ENCODE peak calls at places on chromosomes 11 and 22, in nine cellular contexts. L, Y, Z, W, J, A, M, N and C are unnamed samples.
A peak's percentile ranks its signal among the peaks of the same experiment; 100 is the strongest.

GRCh38 chr11:70467196-70468085 is 69.1 kb downstream of the CTTN start:
- DNase-seq in L (peak; percentile 81), Y (peak; percentile 15), Z (peak; percentile 74), W (peak; percentile 60), J (peak; percentile 58), A (no peak), M (peak; percentile 71), N (peak; percentile 33), C (no peak)

GRCh38 chr11:14435717-14436116 is 63.9 kb downstream of the COPB1 start:
- DNase-seq in L (no peak), Y (no peak), Z (no peak), W (no peak), J (no peak), A (no peak), M (no peak), N (no peak), C (no peak)

GRCh38 chr11:121727942-121728341 is 275.2 kb upstream of the SORL1-AS1 start:
- DNase-seq in L (no peak), Y (no peak), Z (no peak), W (no peak), J (no peak), A (no peak), M (no peak), N (no peak), C (no peak)

GRCh38 chr11:96055706-96056387 is 131.9 kb upstream of the MTMR2 start:
- DNase-seq in L (peak; percentile 48), Y (peak; percentile 26), Z (peak; percentile 41), W (peak; percentile 72), J (no peak), A (no peak), M (peak; percentile 31), N (no peak), C (no peak)

GRCh38 chr11:130786987-130787688 is 129.1 kb downstream of the SNX19 start:
- DNase-seq in L (peak; percentile 69), Y (peak; percentile 71), Z (no peak), W (peak; percentile 27), J (no peak), A (no peak), M (peak; percentile 90), N (no peak), C (no peak)

GRCh38 chr22:28425211-28425610 is 254.4 kb downstream of the TTC28 start:
- DNase-seq in L (no peak), Y (no peak), Z (no peak), W (no peak), J (no peak), A (no peak), M (no peak), N (no peak), C (no peak)

GRCh38 chr22:21015051-21016006 is at the start of gene P2RX6:
- DNase-seq in L (peak; percentile 53), Y (peak; percentile 37), Z (peak; percentile 23), W (no peak), J (no peak), A (no peak), M (no peak), N (no peak), C (no peak)

GRCh38 chr11:119374632-119375394 is 6.7 kb downstream of the USP2 start:
- DNase-seq in L (no peak), Y (no peak), Z (no peak), W (no peak), J (no peak), A (no peak), M (no peak), N (no peak), C (no peak)

GRCh38 chr11:6926208-6927029 is at the start of gene ZNF215:
- DNase-seq in L (peak; percentile 92), Y (peak; percentile 88), Z (peak; percentile 55), W (peak; percentile 70), J (peak; percentile 89), A (peak; percentile 40), M (peak; percentile 70), N (peak; percentile 93), C (peak; percentile 37)

GRCh38 chr11:32312865-32313403 is 122.4 kb downstream of the WT1 start:
- DNase-seq in L (peak; percentile 46), Y (peak; percentile 66), Z (peak; percentile 97), W (peak; percentile 86), J (peak; percentile 7), A (peak; percentile 26), M (peak; percentile 13), N (peak; percentile 63), C (no peak)

GRCh38 chr11:12695221-12695794 is 21.1 kb downstream of the TEAD1 start:
- DNase-seq in L (no peak), Y (no peak), Z (no peak), W (no peak), J (no peak), A (no peak), M (no peak), N (no peak), C (no peak)

GRCh38 chr11:75431533-75432525 is 1.2 kb downstream of the KLHL35 start:
- DNase-seq in L (no peak), Y (peak; percentile 25), Z (no peak), W (no peak), J (no peak), A (no peak), M (no peak), N (no peak), C (no peak)

GRCh38 chr22:20237480-20238440 is 30.4 kb downstream of the RTN4R start:
- DNase-seq in L (peak; percentile 10), Y (peak; percentile 21), Z (no peak), W (no peak), J (no peak), A (no peak), M (no peak), N (no peak), C (no peak)

GRCh38 chr11:85752890-85753581 is 57.9 kb downstream of the SYTL2 start:
- DNase-seq in L (no peak), Y (no peak), Z (peak; percentile 23), W (no peak), J (peak; percentile 62), A (no peak), M (peak; percentile 23), N (no peak), C (no peak)

GRCh38 chr11:120590472-120590871 is 78.9 kb downstream of the GRIK4 start:
- DNase-seq in L (no peak), Y (no peak), Z (no peak), W (peak; percentile 8), J (no peak), A (no peak), M (no peak), N (no peak), C (no peak)

GRCh38 chr11:33500865-33501479 is 199.7 kb downstream of the C11orf91 start:
- DNase-seq in L (peak; percentile 71), Y (peak; percentile 31), Z (peak; percentile 81), W (peak; percentile 70), J (no peak), A (no peak), M (peak; percentile 41), N (no peak), C (no peak)

GRCh38 chr11:44190883-44191230 is 95.4 kb downstream of the EXT2 start:
- DNase-seq in L (peak; percentile 2), Y (no peak), Z (peak; percentile 77), W (no peak), J (no peak), A (no peak), M (no peak), N (no peak), C (no peak)

GRCh38 chr22:43859621-43860020 is 2.7 kb downstream of the SULT4A1 start:
- DNase-seq in L (no peak), Y (no peak), Z (no peak), W (no peak), J (no peak), A (no peak), M (no peak), N (no peak), C (no peak)

GRCh38 chr11:61793084-61793828 is 545 bp downstream of the FEN1 start:
- DNase-seq in L (peak; percentile 35), Y (peak; percentile 9), Z (no peak), W (no peak), J (no peak), A (no peak), M (no peak), N (no peak), C (no peak)

GRCh38 chr11:61792310-61793083 is at the start of the genes FEN1 and TMEM258:
- DNase-seq in L (peak; percentile 94), Y (peak; percentile 95), Z (peak; percentile 98), W (peak; percentile 94), J (peak; percentile 88), A (no peak), M (peak; percentile 89), N (peak; percentile 88), C (peak; percentile 88)

GRCh38 chr11:61795459-61795858 is 2.7 kb downstream of the FEN1 start:
- DNase-seq in L (no peak), Y (no peak), Z (no peak), W (no peak), J (no peak), A (no peak), M (no peak), N (no peak), C (no peak)

GRCh38 chr11:61794579-61794978 is 1.9 kb downstream of the FEN1 start:
- DNase-seq in L (no peak), Y (no peak), Z (no peak), W (no peak), J (no peak), A (no peak), M (no peak), N (no peak), C (no peak)

DNA sequence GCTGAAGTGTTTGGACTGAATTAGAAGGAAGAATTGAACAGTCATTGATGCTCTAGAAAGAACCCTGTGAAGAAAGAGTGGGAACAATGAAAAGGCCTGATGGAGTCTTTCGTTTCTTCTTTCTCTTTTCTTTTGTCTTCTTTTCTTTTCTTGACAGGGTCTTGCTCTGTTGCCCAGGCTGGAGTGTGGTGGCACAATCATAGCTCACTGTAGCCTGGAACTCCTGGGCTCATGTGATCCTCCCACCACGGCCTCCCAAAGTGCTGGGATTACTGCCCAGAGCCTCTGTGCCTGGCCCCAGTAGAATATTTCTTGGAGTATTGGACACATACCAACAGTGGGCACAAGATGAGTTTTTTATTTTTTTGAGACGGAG is 1.1 kb downstream of the FEN1 start:
- DNase-seq in L (no peak), Y (no peak), Z (peak; percentile 33), W (no peak), J (no peak), A (no peak), M (no peak), N (no peak), C (no peak)
- H3K4me3 ChIP-seq in L (peak overlapping the region; percentile 100), Y (peak overlapping the region; percentile 63), Z (peak overlapping the region; percentile 100), W (peak overlapping the region; percentile 96), J (peak overlapping the region; percentile 75), A (peak overlapping the region; percentile 99), M (no peak overlapping the region), N (peak overlapping the region; percentile 96), C (peak overlapping the region; percentile 96)

GRCh38 chr11:118224512-118225180 is at the start of gene JAML:
- DNase-seq in L (no peak), Y (no peak), Z (no peak), W (no peak), J (peak; percentile 60), A (no peak), M (peak; percentile 10), N (no peak), C (no peak)
- H3K4me3 ChIP-seq in L (no peak within 1 kb of the TSS), Y (no peak within 1 kb of the TSS), Z (no peak within 1 kb of the TSS), W (no peak within 1 kb of the TSS), J (no peak within 1 kb of the TSS), A (no peak within 1 kb of the TSS), M (no peak within 1 kb of the TSS), N (no peak within 1 kb of the TSS), C (no peak within 1 kb of the TSS)

GRCh38 chr22:26567610-26568009 is 22.3 kb downstream of the TPST2 start:
- DNase-seq in L (no peak), Y (no peak), Z (no peak), W (no peak), J (no peak), A (no peak), M (no peak), N (no peak), C (no peak)
- H3K4me3 ChIP-seq in L (no peak overlapping the region), Y (no peak overlapping the region), Z (no peak overlapping the region), W (no peak overlapping the region), J (no peak overlapping the region), A (no peak overlapping the region), M (no peak overlapping the region), N (no peak overlapping the region), C (no peak overlapping the region)

GRCh38 chr11:2532704-2533641 is 88.2 kb downstream of the KCNQ1 start:
- DNase-seq in L (peak; percentile 95), Y (peak; percentile 71), Z (peak; percentile 89), W (peak; percentile 89), J (peak; percentile 93), A (peak; percentile 77), M (peak; percentile 89), N (peak; percentile 89), C (peak; percentile 84)
- H3K4me3 ChIP-seq in L (peak overlapping the region; percentile 64), Y (no peak overlapping the region), Z (no peak overlapping the region), W (peak overlapping the region; percentile 35), J (peak overlapping the region; percentile 9), A (no peak overlapping the region), M (no peak overlapping the region), N (peak overlapping the region; percentile 65), C (peak overlapping the region; percentile 31)